ENCODE peak calls at places on chromosome 19, in nine cellular contexts. D is fibroblast of the aortic adventitia, Z is uterus, R is ascending aorta, F is tibial nerve, Y is heart left ventricle, E is H9, Q is A673, S is RWPE1. N is an unnamed sample.

GRCh38 chr19:16715613-16716012 is 4.0 kb upstream of the NWD1 start:
- DNase-seq in D (no peak), E (no peak), R (no peak), Q (no peak), S (no peak), Y (no peak), F (no peak), Z (no peak), N (no peak)

GRCh38 chr19:33558846-33559245 is 37.3 kb upstream of the PEPD start:
- DNase-seq in R (no peak), F (peak), S (no peak), Q (peak), Y (no peak), D (no peak), E (no peak), Z (no peak), N (no peak)

GRCh38 chr19:6710273-6711077 is 10.0 kb downstream of the C3 start:
- DNase-seq in R (no peak), Y (no peak), D (no peak), S (no peak), Q (no peak), F (no peak), Z (no peak), E (peak), N (no peak)

GRCh38 chr19:37007587-37008220 is 70.5 kb upstream of the ZNF420 start:
- DNase-seq in Y (peak), S (peak), R (no peak), Z (peak), D (no peak), Q (peak), F (no peak), E (no peak), N (no peak)

GRCh38 chr19:13139633-13140311 is 10.4 kb downstream of the STX10 start:
- DNase-seq in Z (no peak), F (no peak), Q (no peak), S (no peak), D (no peak), Y (no peak), E (no peak), R (no peak), N (no peak)

GRCh38 chr19:15733895-15734294 is 3.9 kb upstream of the OR10H3 start:
- DNase-seq in E (no peak), Q (no peak), Y (no peak), Z (no peak), F (no peak), S (no peak), R (no peak), D (no peak), N (no peak)

GRCh38 chr19:17490411-17490810 is 20.1 kb downstream of the SLC27A1 start:
- DNase-seq in Y (no peak), Q (no peak), E (no peak), S (no peak), D (no peak), F (no peak), R (no peak), Z (no peak), N (no peak)

GRCh38 chr19:1035998-1036621 is 3.8 kb upstream of the ABCA7 start:
- DNase-seq in D (no peak), Z (no peak), F (no peak), Y (no peak), Q (no peak), S (no peak), R (no peak), E (no peak), N (no peak)

GRCh38 chr19:17227798-17228367 is 1.9 kb downstream of the OCEL1 start:
- DNase-seq in S (no peak), Z (no peak), F (no peak), E (no peak), R (no peak), D (no peak), Q (no peak), Y (peak), N (no peak)

GRCh38 chr19:52778811-52779210 is 7.8 kb downstream of the ZNF600 start:
- DNase-seq in Q (no peak), R (no peak), D (no peak), F (no peak), S (no peak), Y (no peak), Z (no peak), E (no peak), N (no peak)

GRCh38 chr19:36246006-36246391 is 31.1 kb downstream of the ZNF146 start:
- DNase-seq in F (no peak), Z (no peak), R (no peak), Y (no peak), Q (no peak), E (no peak), S (no peak), D (no peak), N (no peak)

GRCh38 chr19:18700501-18701249 is 17.2 kb downstream of the CRTC1 start:
- DNase-seq in Y (peak), Z (peak), Q (peak), R (no peak), E (peak), D (peak), F (peak), S (peak), N (no peak)

GRCh38 chr19:14114854-14115253 is 2.7 kb downstream of the PRKACA start:
- DNase-seq in F (no peak), Z (no peak), Q (no peak), Y (peak), R (no peak), S (no peak), E (peak), D (no peak), N (no peak)

GRCh38 chr19:33290956-33291622 is 11.2 kb downstream of the CEBPA start:
- DNase-seq in Q (no peak), F (no peak), R (no peak), Z (no peak), S (peak), Y (no peak), E (no peak), D (no peak), N (no peak)

GRCh38 chr19:54188224-54188871 is 1.0 kb downstream of the MBOAT7 start:
- DNase-seq in Y (no peak), F (no peak), R (no peak), Z (no peak), D (peak), S (no peak), E (peak), Q (no peak), N (no peak)

GRCh38 chr19:49968279-49968922 is 7.4 kb upstream of the SIGLEC11 start:
- DNase-seq in Q (no peak), S (no peak), Y (no peak), E (no peak), Z (no peak), D (no peak), R (no peak), F (no peak), N (no peak)

GRCh38 chr19:44806271-44806670 is 2.6 kb upstream of the BCAM start:
- DNase-seq in Z (no peak), R (no peak), S (no peak), D (no peak), Q (no peak), Y (no peak), F (no peak), E (no peak), N (no peak)

GRCh38 chr19:45164577-45165335 is 4.0 kb upstream of the NKPD1 start:
- DNase-seq in Z (no peak), Y (peak), F (no peak), D (peak), R (no peak), Q (no peak), S (peak), E (peak), N (peak)

GRCh38 chr19:57812201-57812600 is 2.5 kb downstream of the ZNF552 start:
- DNase-seq in Y (no peak), R (no peak), D (no peak), S (no peak), Q (no peak), E (no peak), Z (no peak), F (no peak), N (no peak)

GRCh38 chr19:18364826-18365528 is 21.0 kb upstream of the GDF15 start:
- DNase-seq in E (no peak), R (no peak), Z (peak), Q (peak), D (peak), F (peak), Y (peak), S (peak), N (no peak)

GRCh38 chr19:51365211-51366049 is 758 bp downstream of the ETFB start:
- DNase-seq in E (no peak), D (peak), S (no peak), Y (peak), R (no peak), F (peak), Z (peak), Q (peak), N (no peak)

GRCh38 chr19:58261968-58262921 is 16.5 kb upstream of the ZNF8 start:
- DNase-seq in E (no peak), R (no peak), F (no peak), S (no peak), Y (no peak), Q (no peak), Z (no peak), D (peak), N (no peak)

GRCh38 chr19:996051-996838 is 4.0 kb upstream of the GRIN3B start:
- DNase-seq in F (no peak), Z (no peak), R (no peak), Y (no peak), D (peak), Q (peak), E (no peak), S (peak), N (no peak)

DNA sequence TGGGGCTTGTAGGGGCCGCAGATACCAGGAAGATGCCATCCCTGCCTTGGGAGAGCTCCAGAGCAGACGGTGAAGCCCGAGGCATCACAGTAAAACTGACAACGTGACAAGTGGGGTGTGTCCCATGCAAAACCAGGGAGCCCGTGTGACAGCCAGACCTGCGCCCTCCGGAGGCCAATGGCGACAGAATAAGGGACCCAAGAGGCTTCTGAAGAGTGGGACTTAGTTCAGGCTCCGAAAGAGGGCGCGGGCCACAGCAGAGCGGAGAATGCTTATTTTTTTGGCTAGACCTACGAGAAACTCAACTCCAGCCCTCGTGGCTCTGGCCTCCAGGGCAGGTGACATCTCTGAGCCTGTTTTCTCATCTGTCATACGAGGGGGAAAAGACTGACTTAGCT is 23.1 kb downstream of the DPP9 start:
- DNase-seq in Q (no peak), E (no peak), S (no peak), Y (no peak), F (no peak), R (no peak), Z (no peak), D (no peak), N (no peak)
- TF ChIP-seq CTCF in Q (peak), E (peak), S (no peak), Y (no peak), F (no peak), R (no peak), Z (no peak), D (no peak), N (no peak)

GRCh38 chr19:2578911-2579677 is 103.2 kb downstream of the GADD45B start:
- DNase-seq in R (peak), F (peak), Z (peak), Y (peak), Q (peak), E (peak), S (peak), D (peak), N (no peak)

GRCh38 chr19:2577722-2578335 is 101.9 kb downstream of the GADD45B start:
- DNase-seq in Y (no peak), Z (peak), E (no peak), R (peak), D (no peak), Q (no peak), F (no peak), S (no peak), N (no peak)

GRCh38 chr19:2582984-2583956 is 107.3 kb downstream of the GADD45B start:
- DNase-seq in E (no peak), F (no peak), Y (no peak), D (peak), R (no peak), Q (no peak), S (no peak), Z (no peak), N (no peak)

GRCh38 chr19:2578391-2578826 is 102.5 kb downstream of the GADD45B start:
- DNase-seq in Z (no peak), D (peak), Y (peak), S (peak), F (no peak), R (peak), E (peak), Q (no peak), N (no peak)

DNA sequence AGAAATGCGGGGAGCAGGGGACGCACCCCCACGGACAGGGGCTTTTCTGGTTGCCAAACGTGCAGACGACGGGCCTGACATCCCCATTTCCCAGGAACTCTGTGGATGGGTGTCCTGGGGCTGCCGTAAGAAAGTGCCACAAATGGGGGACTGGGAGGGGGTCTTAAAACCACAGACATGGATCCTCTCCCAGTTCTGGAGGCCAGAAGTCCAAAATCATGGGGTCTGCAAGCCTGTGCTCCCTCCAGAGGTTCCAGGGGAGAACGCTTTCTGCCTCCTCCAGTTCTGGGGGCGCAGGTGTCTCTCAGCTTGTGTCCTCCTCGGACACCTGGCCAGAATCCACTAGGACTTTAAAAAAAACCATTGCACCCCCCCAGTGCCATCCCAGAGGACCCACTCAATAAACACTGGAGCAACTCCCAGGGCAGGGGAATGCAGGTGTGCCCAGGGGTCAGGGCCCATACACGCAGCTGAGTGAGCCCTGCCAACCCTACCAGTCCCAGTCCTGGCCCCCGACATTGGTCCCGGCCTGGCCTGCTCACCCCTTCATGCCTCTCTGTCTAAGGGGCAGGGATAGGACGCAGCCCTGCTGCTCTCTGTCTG is 103.9 kb downstream of the GADD45B start:
- DNase-seq in Z (no peak), Q (no peak), S (no peak), R (no peak), Y (no peak), E (no peak), D (no peak), F (no peak), N (no peak)
- TF ChIP-seq CTCF in Z (no peak), Q (peak), S (peak), R (peak), Y (no peak), E (peak), D (no peak), F (no peak), N (no peak)

DNA sequence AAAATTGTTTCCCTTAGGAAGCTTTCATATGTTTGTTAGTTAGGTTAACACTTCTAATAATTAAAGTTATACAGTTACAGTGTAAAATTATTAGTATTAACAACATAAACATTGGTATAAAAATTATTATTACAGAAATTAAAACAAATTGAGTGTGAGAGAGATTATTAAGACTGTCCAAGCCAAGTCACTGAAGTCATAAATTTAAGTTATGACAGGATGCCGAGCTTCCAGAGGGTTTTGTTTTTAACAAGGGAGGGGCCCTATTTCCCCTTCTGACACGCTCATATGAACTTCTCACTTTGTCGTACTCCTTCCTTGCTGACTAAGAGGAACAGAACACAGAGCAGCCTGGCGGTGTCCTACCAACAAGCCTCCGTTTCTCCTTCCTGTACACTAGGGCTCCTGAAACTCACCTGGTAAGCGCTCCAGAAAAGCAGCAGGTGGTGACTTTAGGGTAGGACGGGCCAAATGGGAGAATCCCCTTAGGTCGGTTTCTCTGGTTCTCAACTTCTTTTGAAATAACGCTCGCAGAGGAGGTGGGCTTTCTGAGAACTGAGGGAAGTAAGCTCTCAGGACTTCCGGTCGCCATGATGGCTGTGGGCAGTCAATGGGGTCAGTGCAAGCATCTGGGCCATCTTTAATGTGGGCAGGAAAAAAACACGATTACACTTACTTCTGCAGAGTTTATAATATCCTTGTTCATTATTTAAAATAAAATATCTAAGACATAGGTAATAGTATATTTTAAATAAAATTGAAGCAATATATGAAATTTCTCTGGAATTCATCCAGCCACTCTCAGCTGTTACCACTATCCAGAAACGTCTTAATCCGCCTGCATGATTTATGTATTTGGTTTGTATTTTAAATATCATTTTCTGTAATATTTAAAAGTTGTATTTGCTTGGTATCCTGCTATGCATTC is at the start of gene CARD8:
- DNase-seq in Z (peak), Q (peak), E (peak), D (peak), R (peak), Y (peak), F (peak), S (peak), N (peak)
- TF ChIP-seq CTCF in Z (no peak), Q (no peak), E (no peak), D (peak), R (no peak), Y (no peak), F (no peak), S (no peak), N (no peak)

GRCh38 chr19:3129112-3129511 is 6.7 kb upstream of the GNA15 start:
- DNase-seq in F (peak), S (no peak), D (peak), Y (no peak), Q (peak), R (no peak), Z (no peak), E (no peak), N (no peak)
- TF ChIP-seq CTCF in F (peak), S (peak), D (peak), Y (no peak), Q (peak), R (peak), Z (peak), E (peak), N (no peak)

GRCh38 chr19:55553217-55554182 is 8.2 kb upstream of the SBK3 start:
- DNase-seq in Z (no peak), Q (no peak), R (no peak), Y (no peak), D (no peak), E (no peak), S (no peak), F (no peak), N (no peak)
- TF ChIP-seq CTCF in Z (no peak), Q (no peak), R (no peak), Y (no peak), D (no peak), E (no peak), S (no peak), F (no peak), N (no peak)

DNA sequence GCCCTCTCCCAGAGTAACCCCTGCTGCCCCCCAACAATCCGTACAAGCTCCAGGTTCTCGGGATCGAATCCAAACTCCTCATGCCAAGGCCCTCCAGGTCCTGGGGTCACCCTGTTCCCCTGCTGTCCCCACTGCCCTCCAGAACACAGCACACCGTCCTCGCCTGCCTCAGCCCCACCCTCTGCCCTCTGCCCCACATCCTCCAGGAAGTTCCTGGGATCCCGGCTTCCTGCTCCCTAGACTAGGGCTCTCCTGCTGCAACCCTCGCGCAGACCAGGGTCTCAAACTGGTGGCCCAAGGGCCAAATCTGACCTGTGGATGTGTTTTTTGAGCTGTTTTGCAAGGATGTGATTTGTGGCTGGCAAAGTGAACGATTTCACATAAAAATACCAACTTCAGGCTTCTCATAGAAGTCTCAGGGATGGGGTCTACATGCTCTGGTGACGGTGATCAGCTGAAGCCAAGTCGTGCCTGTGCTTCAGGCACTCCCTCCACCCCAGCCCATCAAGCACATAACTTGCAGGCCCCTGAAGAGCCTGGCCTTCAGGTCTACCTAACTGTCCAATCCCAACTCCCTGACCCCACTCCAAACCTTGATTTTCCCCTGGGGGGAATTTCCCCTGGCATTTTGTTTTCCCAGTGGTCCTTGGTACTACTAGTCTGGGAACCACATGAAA is 1.8 kb downstream of the RABAC1 start:
- DNase-seq in Q (no peak), S (no peak), Z (no peak), Y (no peak), D (no peak), F (no peak), R (no peak), E (no peak), N (no peak)
- TF ChIP-seq CTCF in Q (no peak), S (no peak), Z (no peak), Y (no peak), D (no peak), F (no peak), R (no peak), E (no peak), N (no peak)

DNA sequence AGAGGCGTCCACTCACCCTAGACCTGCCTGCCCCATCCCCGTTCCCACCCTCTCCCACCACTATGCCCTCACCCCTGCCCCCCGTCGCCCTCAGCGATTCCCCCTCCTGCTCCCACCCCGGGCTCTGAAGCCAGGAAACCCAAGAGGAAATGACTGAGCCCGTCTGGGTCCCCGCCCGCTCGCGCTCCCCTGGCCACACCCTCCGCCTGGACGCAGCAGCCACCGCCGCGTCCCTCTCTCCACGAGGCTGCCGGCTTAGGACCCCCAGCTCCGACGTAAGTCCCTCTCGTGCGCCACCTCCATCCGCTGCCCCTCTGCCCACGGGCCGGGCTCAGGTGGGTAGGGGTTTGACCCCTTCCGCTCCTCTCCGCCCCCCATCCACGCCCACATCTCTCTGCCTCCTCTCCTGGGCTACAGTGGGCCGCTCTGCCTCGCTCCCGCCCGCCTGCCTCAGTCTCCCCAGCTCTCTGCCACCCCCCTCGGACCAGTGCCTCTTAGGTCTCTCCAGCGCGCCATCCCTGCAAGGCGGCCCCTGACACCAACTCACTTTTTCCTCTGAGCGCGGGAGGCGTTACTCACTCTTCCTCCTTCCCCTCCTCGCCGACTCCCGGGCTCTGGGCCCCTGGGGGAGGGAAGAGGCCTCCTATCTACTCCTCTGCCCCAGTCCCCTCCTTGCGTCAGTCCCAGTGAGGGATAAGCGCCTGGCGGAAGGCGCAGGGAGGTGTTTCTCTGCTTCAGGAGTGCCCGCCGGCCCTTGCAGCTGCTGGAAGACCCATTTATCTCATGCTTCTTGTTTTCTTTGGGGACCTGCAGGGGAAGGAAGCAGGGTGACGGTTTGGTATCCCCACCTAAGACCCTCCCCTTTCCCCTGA is at the start of gene FXYD5:
- DNase-seq in Y (peak), E (peak), R (peak), Z (peak), Q (peak), D (peak), F (no peak), S (peak), N (peak)
- TF ChIP-seq CTCF in Y (no peak), E (peak), R (no peak), Z (no peak), Q (no peak), D (peak), F (no peak), S (no peak), N (no peak)

N was measured in omental fat pad.